ENCODE peak calls at places on chromosomes 12 and 14, in five cellular contexts. U, M, S, K and E are unnamed samples. For H3K4me1, the result is how much of the 10 kb centered on the place peaks cover.

GRCh38 chr14:75717729-75718128 is 56.7 kb downstream of the TTLL5 start:
- DNase-seq in U (no peak), S (no peak), M (no peak), K (no peak), E (no peak)

GRCh38 chr12:14514154-14514842 is 53.4 kb downstream of the PLBD1 start:
- DNase-seq in M (peak), U (no peak), K (no peak), S (peak), E (peak)

GRCh38 chr14:22520235-22520634 is 68.8 kb downstream of the DAD1 start:
- DNase-seq in K (no peak), S (no peak), U (no peak), M (peak), E (no peak)

GRCh38 chr12:131159660-131160059 is 206.0 kb downstream of the ADGRD1 start:
- DNase-seq in U (no peak), M (no peak), S (peak), K (no peak), E (no peak)

GRCh38 chr12:112146123-112146522 is 20.8 kb downstream of the TRAFD1 start:
- DNase-seq in U (no peak), K (no peak), M (no peak), S (no peak), E (no peak)

GRCh38 chr12:22410497-22410896 is 76.0 kb upstream of the ST8SIA1 start:
- DNase-seq in U (no peak), K (no peak), M (no peak), S (peak), E (no peak)

GRCh38 chr14:25400607-25401206 is 350.8 kb upstream of the STXBP6 start:
- DNase-seq in M (peak), S (peak), U (no peak), K (no peak), E (peak)

GRCh38 chr14:30756594-30756993 is 117.8 kb upstream of the COCH start:
- DNase-seq in S (peak), U (no peak), M (no peak), K (no peak), E (no peak)

GRCh38 chr12:118022728-118023109 is 6.2 kb downstream of the RFC5 start:
- DNase-seq in M (no peak), K (no peak), U (no peak), S (no peak), E (no peak)

GRCh38 chr12:43241971-43242370 is 310.0 kb downstream of the ADAMTS20 start:
- DNase-seq in S (no peak), U (no peak), K (no peak), M (peak), E (no peak)

GRCh38 chr12:57620936-57621496 is 9.8 kb downstream of the ARHGEF25 start:
- DNase-seq in S (no peak), K (peak), U (no peak), M (no peak), E (peak)

GRCh38 chr12:124233041-124233836 is 61.7 kb upstream of the RFLNA start:
- DNase-seq in S (no peak), U (no peak), K (no peak), M (peak), E (no peak)

GRCh38 chr14:104974146-104974541 is 4.0 kb downstream of the AHNAK2 start:
- DNase-seq in K (no peak), M (no peak), U (peak), S (no peak), E (no peak)

DNA sequence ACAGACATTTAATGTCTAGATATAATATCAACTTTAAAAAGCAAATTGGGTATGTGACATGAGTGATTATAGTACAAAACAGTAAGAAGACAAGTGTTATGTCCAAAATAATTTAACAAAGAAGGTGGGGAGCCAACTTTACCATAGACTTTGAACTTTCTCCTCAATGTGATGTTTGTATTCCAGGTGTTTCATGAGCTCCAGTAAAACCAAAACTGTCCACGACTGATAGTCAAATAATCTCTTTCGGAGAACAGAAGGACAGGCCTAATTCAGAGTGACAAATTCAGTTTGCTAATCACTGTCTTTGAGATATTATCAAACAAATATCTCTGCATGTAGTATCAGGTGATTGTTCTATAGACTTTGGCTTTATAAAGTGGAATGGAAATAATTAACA is 1112.6 kb downstream of the SLC6A15 start:
- DNase-seq in S (no peak), K (no peak), U (no peak), M (no peak), E (no peak)
- H3K4me1 ChIP-seq in S (under half), K (under half), U (under half), M (under half), E (under half)

GRCh38 chr12:108637222-108637621 is 3.5 kb upstream of the SELPLG start:
- DNase-seq in U (no peak), K (no peak), S (no peak), M (no peak), E (no peak)
- H3K4me1 ChIP-seq in U (under half), K (under half), S (under half), M (under half), E (under half)

GRCh38 chr12:128814411-128815261 is 9.1 kb downstream of the SLC15A4 start:
- DNase-seq in M (no peak), S (no peak), K (no peak), U (no peak), E (no peak)
- H3K4me1 ChIP-seq in M (under half), S (under half), K (half or more), U (half or more), E (under half)

DNA sequence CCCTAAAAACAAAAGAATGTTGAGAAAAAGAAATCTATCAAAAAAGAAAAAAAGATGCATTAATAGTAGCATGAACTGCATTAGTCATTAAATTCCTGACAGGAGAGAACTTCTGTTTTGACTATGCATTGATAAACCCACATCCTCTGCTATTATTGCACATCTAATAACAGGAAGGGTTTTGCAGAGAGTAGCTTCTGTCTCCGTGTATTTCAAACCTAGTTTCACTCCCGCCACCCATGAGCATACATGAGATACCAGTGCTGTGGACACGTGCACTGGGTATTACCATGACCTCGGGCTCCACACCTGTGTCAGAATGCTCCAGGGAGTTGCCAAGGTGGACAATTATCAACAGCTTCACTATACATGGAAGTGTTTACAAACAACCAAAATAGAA is 449.1 kb upstream of the SOX5 start:
- DNase-seq in U (no peak), M (no peak), S (no peak), K (no peak), E (no peak)
- H3K4me1 ChIP-seq in U (under half), M (under half), S (under half), K (under half), E (under half)

DNA sequence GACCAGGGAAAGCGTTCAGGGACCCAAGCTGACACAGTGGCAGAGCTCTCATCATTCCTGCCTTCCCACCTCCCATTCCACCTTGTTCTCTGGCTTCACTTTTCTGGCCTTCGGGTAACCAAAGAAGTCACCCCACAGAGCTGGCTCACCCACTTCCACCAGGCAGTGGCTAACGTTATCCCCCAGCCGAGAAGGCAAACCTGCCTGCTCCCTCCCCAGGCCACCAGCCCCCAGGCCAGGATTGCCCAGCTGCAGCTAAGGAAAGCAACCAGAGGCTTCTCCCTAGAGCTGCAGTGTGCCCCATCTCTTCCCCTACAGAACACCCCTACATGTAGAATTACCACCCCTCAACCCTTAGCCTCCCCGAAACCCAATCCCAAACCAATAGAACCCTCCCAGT is 22.2 kb downstream of the CCDC88C start:
- DNase-seq in M (no peak), S (no peak), K (no peak), U (no peak), E (no peak)
- H3K4me1 ChIP-seq in M (under half), S (under half), K (under half), U (under half), E (under half)